ENCODE peak calls at places on chromosome 17, in nine cellular contexts. T is effector memory CD4-positive, alpha-beta T cell; H is right lobe of liver; I is heart right ventricle; W is hepatocyte; K is CD4-positive, CD25-positive, alpha-beta regulatory T cell; D is CD8-positive, alpha-beta T cell; R is IMR-90; Q is mammary epithelial cell. F is an unnamed sample.

GRCh38 chr17:39979865-39980401 is 674 bp upstream of the PSMD3 start:
- DNase-seq in T (no peak), H (no peak), I (no peak), W (peak; percentile 60), K (no peak), D (no peak), R (peak; percentile 19), Q (peak; percentile 21), F (no peak)

GRCh38 chr17:17994271-17994670 is 21.6 kb downstream of the DRC3 start:
- DNase-seq in T (no peak), H (no peak), I (peak; percentile 17), W (peak; percentile 46), K (no peak), D (peak; percentile 30), R (no peak), Q (no peak), F (no peak)

GRCh38 chr17:34703533-34703932 is 124.2 kb downstream of the TMEM132E start:
- DNase-seq in T (no peak), H (no peak), I (peak; percentile 15), W (peak; percentile 72), K (no peak), D (no peak), R (peak; percentile 43), Q (peak; percentile 5), F (no peak)

GRCh38 chr17:58728831-58729230 is 26.8 kb upstream of the PPM1E start:
- DNase-seq in T (no peak), H (no peak), I (no peak), W (no peak), K (no peak), D (no peak), R (peak; percentile 32), Q (no peak), F (no peak)

GRCh38 chr17:61514491-61514890 is 62.3 kb downstream of the TBX4 start:
- DNase-seq in T (no peak), H (no peak), I (no peak), W (no peak), K (no peak), D (no peak), R (no peak), Q (no peak), F (no peak)

GRCh38 chr17:17361543-17362511 is 58.7 kb downstream of the NT5M start:
- DNase-seq in T (no peak), H (peak; percentile 33), I (peak; percentile 45), W (no peak), K (no peak), D (no peak), R (no peak), Q (no peak), F (no peak)

GRCh38 chr17:81429353-81429774 is 34.1 kb downstream of the BAHCC1 start:
- DNase-seq in T (no peak), H (peak; percentile 88), I (peak; percentile 78), W (peak; percentile 81), K (no peak), D (no peak), R (peak; percentile 67), Q (peak; percentile 64), F (peak; percentile 88)

GRCh38 chr17:81037783-81038733 is 3.1 kb downstream of the BAIAP2 start:
- DNase-seq in T (no peak), H (peak; percentile 95), I (no peak), W (no peak), K (no peak), D (no peak), R (no peak), Q (no peak), F (no peak)

GRCh38 chr17:13640559-13640958 is 38.8 kb upstream of the HS3ST3A1 start:
- DNase-seq in T (no peak), H (no peak), I (no peak), W (no peak), K (no peak), D (no peak), R (peak; percentile 20), Q (no peak), F (no peak)

GRCh38 chr17:16282522-16282921 is 65.5 kb downstream of the PIGL start:
- DNase-seq in T (no peak), H (no peak), I (no peak), W (no peak), K (no peak), D (no peak), R (peak; percentile 91), Q (peak; percentile 80), F (no peak)

GRCh38 chr17:32671891-32672290 is 185.1 kb downstream of the CDK5R1 start:
- DNase-seq in T (no peak), H (peak; percentile 65), I (peak; percentile 32), W (no peak), K (no peak), D (no peak), R (no peak), Q (no peak), F (peak; percentile 9)

GRCh38 chr17:2025622-2026309 is 632 bp upstream of the RTN4RL1 start:
- DNase-seq in T (no peak), H (peak; percentile 82), I (peak; percentile 80), W (peak; percentile 86), K (no peak), D (no peak), R (peak; percentile 57), Q (peak; percentile 60), F (peak; percentile 73)

GRCh38 chr17:78618264-78619066 is 41.3 kb upstream of the DNAH17 start:
- DNase-seq in T (no peak), H (no peak), I (no peak), W (no peak), K (no peak), D (no peak), R (no peak), Q (no peak), F (no peak)

GRCh38 chr17:66727634-66728570 is 107.0 kb upstream of the CACNG5 start:
- DNase-seq in T (no peak), H (peak; percentile 57), I (peak; percentile 46), W (peak; percentile 78), K (peak; percentile 33), D (no peak), R (peak; percentile 50), Q (peak; percentile 29), F (no peak)

GRCh38 chr17:58534331-58534730 is 19.9 kb upstream of the MTMR4 start:
- DNase-seq in T (no peak), H (no peak), I (no peak), W (no peak), K (no peak), D (no peak), R (no peak), Q (no peak), F (no peak)

GRCh38 chr17:978110-979093 is 1.2 kb downstream of the NXN start:
- DNase-seq in T (no peak), H (no peak), I (peak; percentile 41), W (no peak), K (no peak), D (no peak), R (peak; percentile 61), Q (peak; percentile 40), F (no peak)
- H3K27ac ChIP-seq in T (no peak overlapping the region), H (peak overlapping the region; percentile 18), I (peak overlapping the region; percentile 82), W (peak overlapping the region; percentile 94), K (no peak overlapping the region), D (no peak overlapping the region), R (peak overlapping the region; percentile 74), Q (peak overlapping the region; percentile 79), F (peak overlapping the region; percentile 45)

GRCh38 chr17:48630009-48630924 is 4.1 kb upstream of the HOXB9 start:
- DNase-seq in T (no peak), H (no peak), I (no peak), W (no peak), K (no peak), D (no peak), R (no peak), Q (no peak), F (no peak)

GRCh38 chr17:48627242-48627597 is 1.1 kb upstream of the HOXB9 start:
- DNase-seq in T (no peak), H (no peak), I (no peak), W (no peak), K (no peak), D (no peak), R (no peak), Q (no peak), F (no peak)

GRCh38 chr17:48629411-48629759 is 3.2 kb upstream of the HOXB9 start:
- DNase-seq in T (no peak), H (no peak), I (no peak), W (no peak), K (no peak), D (no peak), R (no peak), Q (no peak), F (no peak)

GRCh38 chr17:48627625-48628510 is 1.7 kb upstream of the HOXB9 start:
- DNase-seq in T (no peak), H (no peak), I (no peak), W (no peak), K (no peak), D (no peak), R (no peak), Q (no peak), F (no peak)

GRCh38 chr17:48628641-48629410 is 2.7 kb upstream of the HOXB9 start:
- DNase-seq in T (no peak), H (no peak), I (no peak), W (no peak), K (no peak), D (no peak), R (no peak), Q (no peak), F (no peak)
- H3K4me3 ChIP-seq in T (no peak overlapping the region), H (no peak overlapping the region), I (no peak overlapping the region), W (no peak overlapping the region), K (no peak overlapping the region), D (no peak overlapping the region), R (no peak overlapping the region), Q (no peak overlapping the region), F (no peak overlapping the region)

DNA sequence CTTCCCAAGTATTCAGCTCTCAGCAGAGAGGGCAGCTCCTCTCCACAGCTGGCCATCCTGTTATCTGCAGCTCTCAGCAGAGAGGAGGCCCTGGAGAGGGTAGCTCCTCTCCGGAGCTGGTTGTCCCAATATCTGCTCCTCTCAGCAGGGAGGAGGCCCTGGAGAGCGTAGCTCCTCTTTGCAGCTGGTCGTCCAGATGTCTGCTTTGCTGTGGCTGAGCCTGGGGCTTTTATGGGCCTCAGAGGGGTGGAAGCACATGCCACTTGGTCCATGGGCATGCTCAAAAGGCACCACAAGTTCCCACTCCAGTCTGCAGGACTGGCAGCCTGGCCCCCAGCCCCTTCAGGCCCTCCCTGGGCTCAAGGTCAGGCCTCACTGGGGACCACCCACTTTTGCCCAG is 314.3 kb downstream of the KCNJ2 start:
- DNase-seq in T (no peak), H (no peak), I (no peak), W (no peak), K (no peak), D (no peak), R (no peak), Q (no peak), F (no peak)
- H3K9me3 ChIP-seq in T (no peaks in the 10 kb centered on the region), H (no peaks in the 10 kb centered on the region), I (no peaks in the 10 kb centered on the region), W (no peaks in the 10 kb centered on the region), K (peaks cover 4% of the 10 kb centered on the region), D (no peaks in the 10 kb centered on the region), R (peaks cover 9% of the 10 kb centered on the region), Q (no peaks in the 10 kb centered on the region), F (no peaks in the 10 kb centered on the region)

DNA sequence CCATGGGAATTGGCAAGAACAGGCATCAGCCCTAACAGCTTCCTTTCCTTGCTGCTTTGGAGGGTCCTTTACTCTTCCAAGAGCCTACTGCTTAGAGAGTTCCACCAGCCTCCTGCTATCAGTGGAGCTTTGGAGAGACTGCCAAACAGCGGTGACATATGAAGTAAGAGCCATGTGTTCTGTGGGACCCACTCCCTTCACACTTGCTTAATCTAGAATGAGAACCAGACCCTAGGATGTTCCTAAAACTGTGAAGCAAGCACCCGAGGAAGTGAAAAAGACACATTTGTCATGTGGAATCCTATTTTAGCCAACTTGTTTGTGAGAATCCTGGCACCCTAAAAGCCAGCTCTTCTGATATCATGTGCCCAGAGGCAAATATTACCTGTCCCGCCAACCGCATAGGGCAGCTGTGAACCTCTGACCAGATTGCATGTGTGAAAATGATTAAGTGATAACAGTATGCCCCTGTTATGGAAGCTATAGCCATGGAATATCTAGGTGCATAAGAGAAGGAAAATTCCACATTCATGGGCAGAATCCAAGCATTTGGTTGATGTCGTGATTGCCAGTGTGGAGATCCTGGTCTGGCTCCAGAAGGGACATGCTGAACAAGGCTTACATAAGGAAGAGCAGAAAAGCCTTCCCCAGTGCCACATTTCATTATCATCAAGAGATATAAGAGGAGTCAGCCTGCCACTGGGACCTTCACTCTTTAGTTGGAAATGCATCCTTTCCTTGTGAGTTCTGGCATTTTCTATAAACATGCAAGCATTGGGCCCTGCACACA is 18.7 kb downstream of the RCVRN start:
- DNase-seq in T (no peak), H (no peak), I (no peak), W (no peak), K (no peak), D (no peak), R (no peak), Q (no peak), F (no peak)
- H3K27ac ChIP-seq in T (no peak overlapping the region), H (no peak overlapping the region), I (no peak overlapping the region), W (no peak overlapping the region), K (no peak overlapping the region), D (no peak overlapping the region), R (no peak overlapping the region), Q (no peak overlapping the region), F (no peak overlapping the region)